ENCODE peak calls at places on chromosomes 7 and 10, in four cellular contexts. K is OCI-LY7, W is left ventricle myocardium inferior, S is GM23248. U is an unnamed sample.

GRCh38 chr10:63072951-63073350 is 60.2 kb upstream of the NRBF2 start:
- DNase-seq in K (no peak), W (no peak), S (no peak), U (no peak)

GRCh38 chr10:75469018-75469616 is 37.7 kb downstream of the LRMDA start:
- DNase-seq in W (no peak), K (no peak), S (peak), U (no peak)

GRCh38 chr7:65216469-65216868 is 157.2 kb upstream of the ZNF92 start:
- DNase-seq in K (peak), W (no peak), S (peak), U (no peak)

GRCh38 chr10:132774179-132774904 is 11.6 kb downstream of the NKX6-2 start:
- DNase-seq in K (no peak), W (no peak), S (no peak), U (no peak)

GRCh38 chr7:38574121-38574520 is 57.1 kb downstream of the AMPH start:
- DNase-seq in W (no peak), K (no peak), S (peak), U (no peak)

GRCh38 chr10:8453587-8453986 is 399.1 kb downstream of the GATA3 start:
- DNase-seq in W (peak), K (no peak), S (peak), U (no peak)

GRCh38 chr7:92056276-92056675 is 78.0 kb downstream of the CYP51A1 start:
- DNase-seq in S (no peak), K (no peak), W (no peak), U (no peak)

GRCh38 chr7:131521651-131522163 is 34.7 kb downstream of the PODXL start:
- DNase-seq in K (no peak), W (no peak), S (peak), U (no peak)

GRCh38 chr7:151351967-151352366 is 10.4 kb downstream of the NUB1 start:
- DNase-seq in K (peak), S (no peak), W (no peak), U (no peak)
- H3K27ac ChIP-seq in K (peak), S (no peak), W (no peak), U (no peak)

GRCh38 chr7:151435103-151435916 is 4.6 kb downstream of the CRYGN start:
- DNase-seq in W (no peak), K (no peak), S (no peak), U (no peak)
- H3K27ac ChIP-seq in W (no peak), K (no peak), S (no peak), U (no peak)

GRCh38 chr7:36109013-36109627 is 43.9 kb upstream of the EEPD1 start:
- DNase-seq in S (no peak), K (no peak), W (no peak), U (no peak)
- H3K27ac ChIP-seq in S (no peak), K (no peak), W (no peak), U (no peak)

GRCh38 chr10:86355571-86356038 is 11.0 kb downstream of the GRID1 start:
- DNase-seq in K (peak), S (no peak), W (peak), U (peak)
- H3K27ac ChIP-seq in K (no peak), S (no peak), W (peak), U (peak)

GRCh38 chr10:119448579-119449209 is 93.8 kb downstream of the RGS10 start:
- DNase-seq in K (no peak), S (no peak), W (no peak), U (no peak)

GRCh38 chr10:119449210-119449584 is 93.3 kb downstream of the RGS10 start:
- DNase-seq in S (no peak), K (no peak), W (no peak), U (no peak)

GRCh38 chr10:119451305-119451896 is 91.1 kb downstream of the RGS10 start:
- DNase-seq in K (no peak), S (no peak), W (no peak), U (no peak)

GRCh38 chr10:119450606-119451304 is 91.8 kb downstream of the RGS10 start:
- DNase-seq in K (no peak), S (peak), W (no peak), U (no peak)

GRCh38 chr10:119449760-119450461 is 92.6 kb downstream of the RGS10 start:
- DNase-seq in S (peak), W (no peak), K (peak), U (no peak)
- H3K27ac ChIP-seq in S (peak), W (peak), K (no peak), U (no peak)

GRCh38 chr7:128168667-128169210 is 72.3 kb upstream of the LEP start:
- DNase-seq in S (peak), K (no peak), W (peak), U (no peak)
- H3K27ac ChIP-seq in S (no peak), K (no peak), W (no peak), U (no peak)

DNA sequence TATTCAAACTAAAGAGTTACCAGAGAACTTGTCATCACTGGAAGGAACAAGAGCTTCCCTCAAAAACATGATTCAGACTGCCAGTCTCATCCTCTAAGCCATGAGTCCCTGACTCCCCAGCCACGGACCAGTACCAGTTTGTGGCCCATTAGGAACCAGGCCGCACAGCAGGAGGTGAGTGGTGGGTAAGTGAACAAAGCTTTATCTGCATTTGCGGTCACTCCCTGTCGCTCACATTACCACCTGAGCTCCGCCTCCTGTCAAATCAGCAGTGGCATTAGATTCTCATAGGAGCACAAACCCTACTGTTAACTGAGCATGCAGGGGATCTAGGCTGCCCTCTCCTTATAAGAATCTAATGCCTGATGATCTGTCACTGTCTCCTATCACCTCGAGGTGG is 42.2 kb upstream of the C10orf90 start:
- DNase-seq in S (no peak), K (no peak), W (no peak), U (no peak)
- H3K27ac ChIP-seq in S (no peak), K (no peak), W (no peak), U (no peak)